ENCODE peak calls at places on chromosomes 12 and 14, in seven cellular contexts. H is naive thymus-derived CD4-positive, alpha-beta T cell; J is fibroblast of villous mesenchyme; M is tibial artery; R is LNCaP clone FGC; U is cardiac fibroblast; Z is left ventricle myocardium inferior. I is an unnamed sample.

GRCh38 chr14:92846162-92846897 is 52.2 kb downstream of the GOLGA5 start:
- DNase-seq in Z (no peak), M (no peak), H (no peak), U (peak), J (peak), R (no peak), I (no peak)

GRCh38 chr14:53180272-53181221 is 27.4 kb upstream of the DDHD1 start:
- DNase-seq in U (peak), Z (no peak), R (no peak), H (no peak), M (no peak), J (peak), I (peak)

GRCh38 chr14:44955528-44955927 is 6.2 kb downstream of the KLHL28 start:
- DNase-seq in H (no peak), J (no peak), U (no peak), Z (no peak), R (no peak), M (no peak), I (no peak)

GRCh38 chr12:53145383-53145782 is 35.1 kb upstream of the ZNF740 start:
- DNase-seq in U (peak), H (no peak), Z (no peak), J (peak), R (no peak), M (no peak), I (no peak)

GRCh38 chr12:1915082-1915968 is 3.1 kb downstream of the CACNA2D4 start:
- DNase-seq in U (no peak), M (peak), J (no peak), H (no peak), R (no peak), Z (no peak), I (peak)

GRCh38 chr12:14777271-14777670 is 26.0 kb downstream of the WBP11 start:
- DNase-seq in J (no peak), H (no peak), M (no peak), U (peak), R (peak), Z (no peak), I (no peak)

GRCh38 chr12:110531741-110532333 is 29.7 kb downstream of the RAD9B start:
- DNase-seq in R (peak), J (peak), M (no peak), Z (no peak), U (peak), H (no peak), I (no peak)

GRCh38 chr12:54404061-54405004 is 14.7 kb downstream of the ITGA5 start:
- DNase-seq in H (peak), U (peak), Z (no peak), R (no peak), M (no peak), J (peak), I (peak)

GRCh38 chr14:71716371-71716770 is 215.9 kb upstream of the RGS6 start:
- DNase-seq in M (no peak), R (no peak), J (no peak), Z (no peak), H (no peak), U (peak), I (no peak)

GRCh38 chr14:104239866-104240301 is 101.5 kb downstream of the KIF26A start:
- DNase-seq in Z (no peak), R (no peak), U (no peak), H (peak), M (no peak), J (no peak), I (no peak)

GRCh38 chr12:6489449-6489848 is 3.6 kb downstream of the MRPL51 start:
- DNase-seq in M (no peak), U (no peak), H (no peak), Z (no peak), R (no peak), J (no peak), I (no peak)

GRCh38 chr14:45716506-45716905 is 463.5 kb upstream of the MIS18BP1 start:
- DNase-seq in M (no peak), R (peak), J (no peak), Z (no peak), H (no peak), U (no peak), I (no peak)

GRCh38 chr12:129073157-129073915 is 220.1 kb downstream of the GLT1D1 start:
- DNase-seq in M (no peak), U (no peak), Z (no peak), H (no peak), J (no peak), R (no peak), I (no peak)

GRCh38 chr12:116916714-116917114 is 6.0 kb downstream of the FBXW8 start:
- DNase-seq in Z (no peak), U (peak), J (peak), M (no peak), R (no peak), H (no peak), I (peak)

GRCh38 chr12:62581288-62582064 is 114.8 kb downstream of the MON2 start:
- DNase-seq in H (no peak), Z (peak), R (peak), J (peak), U (peak), M (no peak), I (peak)

GRCh38 chr12:124543052-124543590 is 24.3 kb downstream of the NCOR2 start:
- DNase-seq in R (no peak), M (no peak), Z (no peak), H (no peak), J (peak), U (no peak), I (peak)

GRCh38 chr12:57126561-57126960 is 1.7 kb upstream of the LRP1 start:
- DNase-seq in U (no peak), Z (no peak), R (no peak), M (no peak), J (no peak), H (no peak), I (no peak)

GRCh38 chr12:12510141-12510540 is 52.5 kb downstream of the DUSP16 start:
- DNase-seq in U (peak), Z (no peak), R (no peak), H (no peak), J (peak), M (no peak), I (no peak)

GRCh38 chr12:92605621-92606170 is 97.1 kb upstream of the PLEKHG7 start:
- DNase-seq in R (no peak), U (no peak), M (no peak), J (no peak), H (no peak), Z (no peak), I (no peak)

GRCh38 chr12:97637770-97638169 is 175.2 kb downstream of the RMST start:
- DNase-seq in H (no peak), J (no peak), Z (no peak), R (no peak), M (no peak), U (no peak), I (no peak)

GRCh38 chr14:22837059-22837749 is 819 bp downstream of the MMP14 start:
- DNase-seq in U (peak), Z (peak), R (no peak), H (no peak), J (peak), M (peak), I (no peak)

GRCh38 chr12:112409064-112409905 is at the start of gene RPL6:
- DNase-seq in Z (peak), H (peak), U (peak), J (peak), R (peak), M (peak), I (peak)

GRCh38 chr12:112408621-112409020 is 784 bp downstream of the RPL6 start:
- DNase-seq in Z (no peak), J (no peak), H (no peak), R (no peak), U (no peak), M (no peak), I (peak)

GRCh38 chr12:112401903-112402498 is 7.4 kb downstream of the RPL6 start:
- DNase-seq in M (no peak), H (no peak), R (no peak), Z (no peak), U (no peak), J (no peak), I (no peak)

GRCh38 chr12:112409906-112410244 is 470 bp upstream of the RPL6 start:
- DNase-seq in J (no peak), U (no peak), M (no peak), R (no peak), H (no peak), Z (no peak), I (no peak)

DNA sequence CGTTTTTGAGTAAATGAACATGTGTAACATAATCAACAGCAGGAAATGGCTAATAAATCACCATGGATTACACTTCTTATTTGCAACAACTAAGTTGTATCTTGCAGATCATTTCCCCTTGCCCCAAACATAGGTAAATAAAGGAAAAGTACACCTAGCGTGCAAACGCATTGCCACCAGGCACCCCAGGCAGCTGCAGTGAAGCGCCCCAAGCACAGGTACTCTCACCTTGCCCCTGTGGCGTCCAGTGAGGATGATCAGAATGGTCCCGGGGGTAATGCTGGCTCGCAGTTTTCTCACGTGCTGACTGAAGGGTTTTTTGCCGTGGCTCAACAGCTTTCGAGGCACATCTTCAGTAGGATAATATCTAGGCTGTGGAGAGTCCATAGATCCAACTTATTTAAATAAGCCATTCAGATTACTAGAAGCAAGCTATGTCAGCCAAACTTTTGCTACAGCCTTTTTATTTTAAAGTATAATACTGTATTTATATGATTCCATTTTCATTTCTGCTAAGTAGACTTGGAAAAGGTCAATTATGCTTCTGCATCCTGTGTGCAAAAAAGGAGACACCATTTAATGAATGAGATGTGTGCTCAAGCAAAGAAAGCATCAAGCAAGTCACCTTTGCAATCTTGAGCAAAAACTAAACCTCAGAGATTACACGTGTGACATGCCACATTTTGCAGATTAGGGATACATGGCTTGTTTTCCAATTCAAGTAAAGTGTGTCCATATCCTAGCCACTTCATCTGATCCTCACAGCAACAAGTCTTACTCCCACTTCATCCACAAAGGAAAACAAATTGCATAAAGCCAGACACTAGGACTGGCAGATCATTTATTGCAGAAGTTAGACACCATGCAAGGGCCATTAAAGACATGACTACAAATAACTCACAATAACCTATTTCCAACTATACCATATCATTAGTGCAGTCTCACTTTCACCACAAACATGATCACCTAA is 2.6 kb downstream of the RPL6 start:
- DNase-seq in M (no peak), U (no peak), R (no peak), J (no peak), Z (no peak), H (no peak), I (no peak)
- H3K4me3 ChIP-seq in M (no peak), U (peak), R (peak), J (peak), Z (no peak), H (peak), I (peak)

GRCh38 chr12:47772094-47772660 is 861 bp upstream of the SLC48A1 start:
- DNase-seq in J (no peak), Z (no peak), R (no peak), U (no peak), M (no peak), H (no peak), I (no peak)
- H3K4me3 ChIP-seq in J (no peak), Z (peak), R (peak), U (no peak), M (no peak), H (no peak), I (no peak)

GRCh38 chr12:50400104-50400637 is 514 bp upstream of the LARP4 start:
- DNase-seq in H (no peak), U (no peak), J (no peak), R (no peak), Z (no peak), M (no peak), I (no peak)
- H3K4me3 ChIP-seq in H (peak), U (peak), J (peak), R (peak), Z (peak), M (peak), I (peak)

DNA sequence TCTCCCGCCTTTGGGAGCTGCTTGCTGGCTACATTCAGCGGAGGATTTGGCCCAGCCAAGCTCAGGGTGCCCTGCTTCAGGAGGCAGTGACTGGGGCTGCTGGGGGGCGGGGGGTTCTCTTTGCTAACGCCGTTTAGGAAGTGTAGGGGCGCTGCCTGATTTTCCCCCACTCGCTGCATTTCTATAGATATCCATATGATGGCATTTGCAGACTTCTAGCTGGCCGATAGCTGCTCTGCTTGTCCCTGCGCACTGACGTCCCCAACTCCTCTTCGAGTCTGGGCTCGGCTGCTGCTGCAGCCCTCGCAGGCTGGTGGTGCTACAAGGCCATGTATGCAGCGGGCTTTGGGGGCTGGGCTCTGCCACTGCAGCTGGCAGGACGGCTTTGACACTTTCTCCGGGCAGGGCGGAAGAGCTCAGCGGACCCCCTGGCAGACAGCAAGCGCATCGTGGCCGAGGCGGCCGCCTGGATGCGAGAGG is 3.1 kb downstream of the LRFN5 start:
- DNase-seq in Z (peak), J (peak), H (no peak), U (peak), R (peak), M (no peak), I (no peak)
- H3K4me3 ChIP-seq in Z (peak), J (peak), H (no peak), U (no peak), R (no peak), M (peak), I (no peak)